ENCODE peak calls at places on chromosomes 16 and 17, in six cellular contexts. O, W, R, V, X and L are unnamed samples.

GRCh38 chr17:8326591-8327583 is 12.8 kb upstream of the ODF4 start:
- DNase-seq in X (peak), W (peak), V (peak), R (peak), O (peak), L (no peak)

GRCh38 chr16:495127-495748 is 32.3 kb upstream of the CAPN15 start:
- DNase-seq in V (peak), W (peak), R (peak), O (no peak), X (peak), L (no peak)

GRCh38 chr17:39244016-39244599 is 18.4 kb upstream of the STAC2 start:
- DNase-seq in X (no peak), R (no peak), W (no peak), V (no peak), O (no peak), L (no peak)

GRCh38 chr16:48384982-48385271 is 286 bp downstream of the SIAH1 start:
- DNase-seq in V (no peak), W (peak), R (no peak), O (no peak), X (no peak), L (no peak)

GRCh38 chr16:68401871-68402747 is 46.2 kb downstream of the SMPD3 start:
- DNase-seq in W (peak), R (no peak), V (no peak), X (peak), O (no peak), L (no peak)

GRCh38 chr17:60231234-60231633 is 81.5 kb downstream of the CA4 start:
- DNase-seq in W (peak), R (peak), O (no peak), X (peak), V (no peak), L (no peak)

GRCh38 chr17:81033535-81034167 is 1.3 kb upstream of the BAIAP2 start:
- DNase-seq in V (no peak), W (no peak), O (no peak), X (no peak), R (peak), L (no peak)

GRCh38 chr17:5812590-5812989 is 228.3 kb upstream of the NLRP1 start:
- DNase-seq in X (no peak), O (no peak), R (no peak), W (no peak), V (no peak), L (no peak)

GRCh38 chr16:70656712-70657263 is 10.4 kb downstream of the IL34 start:
- DNase-seq in O (no peak), R (no peak), V (no peak), X (no peak), W (no peak), L (no peak)

GRCh38 chr16:27760845-27761176 is 210.9 kb downstream of the KATNIP start:
- DNase-seq in O (no peak), W (no peak), X (no peak), R (no peak), V (no peak), L (no peak)

GRCh38 chr17:41223821-41224220 is 2.6 kb upstream of the KRTAP9-2 start:
- DNase-seq in W (no peak), R (no peak), V (no peak), O (no peak), X (peak), L (no peak)

GRCh38 chr17:64106918-64107317 is 23.0 kb downstream of the ERN1 start:
- DNase-seq in X (no peak), O (no peak), W (no peak), R (no peak), V (no peak), L (no peak)

GRCh38 chr16:87979352-87979751 is 28.1 kb downstream of the BANP start:
- DNase-seq in V (no peak), R (no peak), O (no peak), W (no peak), X (no peak), L (no peak)

GRCh38 chr16:66476328-66477027 is 49.4 kb downstream of the BEAN1 start:
- DNase-seq in X (peak), W (no peak), O (peak), R (no peak), V (peak), L (no peak)

GRCh38 chr16:67399218-67399733 is 6.0 kb upstream of the TPPP3 start:
- DNase-seq in X (peak), V (peak), W (peak), O (no peak), R (peak), L (no peak)

GRCh38 chr17:58756246-58757161 is 850 bp downstream of the PPM1E start:
- DNase-seq in R (no peak), X (peak), W (peak), O (no peak), V (peak), L (no peak)

GRCh38 chr17:33049781-33050414 is 58.3 kb downstream of the SPACA3 start:
- DNase-seq in R (peak), W (peak), V (peak), X (peak), O (peak), L (no peak)

GRCh38 chr16:1758923-1759322 is 12.4 kb downstream of the NME3 start:
- DNase-seq in V (no peak), X (no peak), W (no peak), R (no peak), O (no peak), L (no peak)

GRCh38 chr16:8403978-8404738 is 186.2 kb downstream of the TMEM114 start:
- DNase-seq in X (no peak), W (no peak), V (no peak), R (no peak), O (no peak), L (no peak)

GRCh38 chr17:57403241-57403640 is 146.9 kb downstream of the MSI2 start:
- DNase-seq in R (no peak), O (no peak), V (no peak), X (no peak), W (no peak), L (no peak)

GRCh38 chr17:83143817-83144231 is 64.4 kb downstream of the METRNL start:
- DNase-seq in W (no peak), V (no peak), X (no peak), O (peak), R (no peak), L (no peak)

GRCh38 chr16:83813818-83814653 is 6.3 kb downstream of the HSBP1 start:
- DNase-seq in W (peak), O (peak), V (no peak), R (peak), X (peak), L (no peak)

GRCh38 chr16:12531937-12532336 is 271.8 kb downstream of the CPPED1 start:
- DNase-seq in O (no peak), R (no peak), W (no peak), V (no peak), X (peak), L (no peak)

GRCh38 chr16:66952430-66953139 is 8.5 kb upstream of the CES3 start:
- DNase-seq in R (no peak), W (no peak), X (no peak), O (no peak), V (no peak), L (no peak)

GRCh38 chr16:72301416-72302048 is 129.6 kb upstream of the PMFBP1 start:
- DNase-seq in V (no peak), W (no peak), O (no peak), X (no peak), R (no peak), L (no peak)

GRCh38 chr16:68825427-68825826 is 17.9 kb upstream of the TANGO6 start:
- DNase-seq in V (no peak), R (no peak), X (no peak), O (no peak), W (peak), L (no peak)

GRCh38 chr16:57865746-57866528 is 63.6 kb upstream of the KIFC3 start:
- DNase-seq in X (no peak), W (no peak), O (no peak), V (no peak), R (no peak), L (no peak)

GRCh38 chr17:17783825-17784598 is 52.8 kb downstream of the SREBF1 start:
- DNase-seq in W (peak), O (no peak), X (peak), R (peak), V (no peak), L (no peak)

GRCh38 chr16:75273054-75273925 is 21.9 kb upstream of the BCAR1 start:
- DNase-seq in V (no peak), X (peak), O (no peak), W (peak), R (peak), L (no peak)

GRCh38 chr17:45034599-45034998 is 16.8 kb downstream of the DCAKD start:
- DNase-seq in W (no peak), O (no peak), V (no peak), X (no peak), R (no peak), L (no peak)

GRCh38 chr17:45038771-45039634 is 12.4 kb downstream of the DCAKD start:
- DNase-seq in O (no peak), V (no peak), W (no peak), R (no peak), X (no peak), L (no peak)

GRCh38 chr17:45040459-45040858 is 11.0 kb downstream of the DCAKD start:
- DNase-seq in V (no peak), X (peak), R (no peak), O (no peak), W (no peak), L (no peak)

GRCh38 chr17:45035848-45036247 is 15.6 kb downstream of the DCAKD start:
- DNase-seq in W (no peak), X (no peak), R (no peak), O (no peak), V (no peak), L (no peak)

DNA sequence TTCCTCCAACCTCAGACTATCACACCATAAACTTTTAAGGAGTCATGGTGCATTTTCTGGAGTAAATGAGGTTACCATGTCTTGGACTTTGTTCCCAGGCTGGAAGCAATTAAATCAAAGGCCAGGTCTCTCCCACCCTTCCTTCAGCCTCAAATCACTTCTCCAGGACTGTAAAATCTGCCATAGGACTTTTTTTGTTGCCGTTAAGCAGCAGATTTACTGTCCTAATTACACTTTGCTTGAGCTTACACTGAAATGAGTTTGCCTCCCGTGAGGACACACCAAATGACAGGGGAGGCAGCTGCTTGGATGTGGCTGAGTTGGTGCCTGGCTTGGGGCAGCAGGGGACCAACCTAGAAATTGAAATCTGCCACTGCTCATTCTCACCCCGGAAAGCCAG is 14.7 kb downstream of the DCAKD start:
- DNase-seq in V (no peak), W (no peak), R (no peak), O (no peak), X (no peak), L (no peak)
- H3K27ac ChIP-seq in V (no peak), W (no peak), R (no peak), O (no peak), X (no peak), L (no peak)

GRCh38 chr17:75504347-75505151 is 10.8 kb downstream of the CASKIN2 start:
- DNase-seq in R (no peak), W (no peak), X (peak), V (peak), O (no peak), L (no peak)
- H3K27ac ChIP-seq in R (no peak), W (no peak), X (no peak), V (no peak), O (no peak), L (peak)

DNA sequence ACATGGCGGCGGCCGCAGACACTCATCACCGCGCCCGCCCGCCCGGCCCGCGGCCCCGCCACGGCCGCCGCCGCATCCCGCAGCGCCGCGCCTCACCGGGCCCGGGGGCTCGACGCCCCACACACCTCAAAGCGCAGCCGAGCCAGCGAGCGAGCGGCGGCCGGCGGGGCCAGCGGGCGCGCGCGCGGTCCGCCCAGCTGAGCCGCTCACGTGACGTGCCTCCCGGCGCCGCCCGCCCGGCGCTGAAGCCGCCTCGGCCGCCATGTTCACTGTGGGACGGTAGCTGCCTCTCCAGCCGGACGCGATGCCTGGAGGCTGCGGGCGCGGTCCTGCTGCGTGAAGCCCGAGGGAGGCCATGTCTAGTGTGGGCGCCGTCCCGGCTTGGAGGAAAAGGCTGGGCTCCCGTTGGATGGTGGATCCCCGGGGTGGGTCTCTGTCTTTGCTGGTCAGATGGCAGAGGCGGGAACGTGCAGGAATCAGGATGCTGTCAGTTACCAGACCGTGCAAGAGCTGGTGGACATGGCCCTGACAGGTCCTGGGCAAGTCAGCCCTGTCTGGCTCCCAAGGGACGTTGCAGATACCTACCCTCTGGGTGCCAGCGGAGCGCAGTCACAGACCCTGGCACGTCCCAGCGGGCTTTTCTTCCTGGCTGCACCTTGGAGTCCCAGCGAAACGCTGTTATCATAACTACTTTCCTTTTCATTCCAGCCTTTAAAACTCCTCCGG is at the start of gene USP31:
- DNase-seq in R (peak), V (peak), X (peak), W (peak), O (peak), L (peak)
- H3K27ac ChIP-seq in R (peak), V (no peak), X (peak), W (peak), O (peak), L (peak)

GRCh38 chr17:50920891-50921595 is 54.9 kb upstream of the TOB1 start:
- DNase-seq in V (no peak), O (no peak), R (no peak), X (no peak), W (no peak), L (no peak)
- H3K27ac ChIP-seq in V (peak), O (no peak), R (no peak), X (no peak), W (no peak), L (peak)

GRCh38 chr17:47652570-47652969 is 2.9 kb downstream of the KPNB1 start:
- DNase-seq in X (peak), O (no peak), W (no peak), V (no peak), R (peak), L (no peak)
- H3K27ac ChIP-seq in X (no peak), O (no peak), W (no peak), V (peak), R (no peak), L (no peak)

GRCh38 chr16:17296412-17296811 is 174.3 kb downstream of the XYLT1 start:
- DNase-seq in R (no peak), X (no peak), V (no peak), O (no peak), W (no peak), L (no peak)
- H3K27ac ChIP-seq in R (no peak), X (no peak), V (no peak), O (peak), W (no peak), L (no peak)

GRCh38 chr17:76683011-76683755 is 27.6 kb downstream of the MXRA7 start:
- DNase-seq in X (no peak), O (no peak), V (no peak), W (no peak), R (no peak), L (no peak)

GRCh38 chr17:76684756-76685155 is 26.0 kb downstream of the MXRA7 start:
- DNase-seq in R (no peak), W (no peak), O (no peak), X (no peak), V (no peak), L (no peak)

GRCh38 chr17:76683921-76684745 is 26.6 kb downstream of the MXRA7 start:
- DNase-seq in O (no peak), V (no peak), W (no peak), X (no peak), R (no peak), L (no peak)

GRCh38 chr17:76681222-76682137 is 29.3 kb downstream of the MXRA7 start:
- DNase-seq in O (peak), W (peak), X (peak), V (peak), R (peak), L (peak)

DNA sequence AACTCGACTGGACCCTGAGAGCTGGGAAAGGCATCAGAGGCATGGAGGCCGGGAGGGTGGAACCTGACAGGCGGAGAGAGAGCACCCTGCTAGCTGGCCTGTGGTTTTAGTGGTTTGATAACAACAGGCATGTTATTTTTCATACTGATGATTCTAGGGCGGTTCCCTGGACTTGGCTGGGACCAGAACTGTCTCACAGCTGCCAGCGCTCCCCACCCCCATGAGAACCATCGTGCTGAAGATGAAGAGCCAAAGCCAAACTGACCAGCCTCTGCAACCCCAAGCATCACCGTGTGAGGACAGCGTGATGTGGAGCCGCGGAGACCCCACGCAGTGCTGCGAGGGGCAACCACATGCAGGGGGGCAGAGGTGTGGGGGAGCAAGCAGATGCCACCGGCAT is 28.5 kb downstream of the MXRA7 start:
- DNase-seq in W (peak), X (peak), O (no peak), R (no peak), V (no peak), L (no peak)
- H3K27ac ChIP-seq in W (peak), X (peak), O (peak), R (no peak), V (no peak), L (peak)